ENCODE peak calls at places on chromosomes 2 and 18, in four cellular contexts. One of them, this sample, is unnamed.

GRCh38 chr18:41955688-41956087 is 654 bp downstream of the PIK3C3 start:
- DNase-seq in A549: no peak
- DNase-seq in GM12878: no peak
- DNase-seq in HepG2: no peak
- DNase-seq in this sample: no peak

GRCh38 chr2:226699321-226699720 is 100.3 kb downstream of the IRS1 start:
- DNase-seq in A549: peak; percentile 12
- DNase-seq in GM12878: no peak
- DNase-seq in HepG2: no peak
- DNase-seq in this sample: no peak

GRCh38 chr2:103788875-103789715 is 1027.3 kb downstream of the TMEM182 start:
- DNase-seq in A549: peak; percentile 19
- DNase-seq in GM12878: no peak
- DNase-seq in HepG2: peak; percentile 4
- DNase-seq in this sample: no peak

GRCh38 chr2:33791625-33792024 is 192.5 kb upstream of the FAM98A start:
- DNase-seq in A549: peak; percentile 33
- DNase-seq in GM12878: no peak
- DNase-seq in HepG2: no peak
- DNase-seq in this sample: no peak

GRCh38 chr2:224276251-224276650 is 125.7 kb downstream of the FAM124B start:
- DNase-seq in A549: no peak
- DNase-seq in GM12878: no peak
- DNase-seq in HepG2: no peak
- DNase-seq in this sample: no peak

GRCh38 chr2:128813352-128814034 is 494.8 kb upstream of the HS6ST1 start:
- DNase-seq in A549: no peak
- DNase-seq in GM12878: no peak
- DNase-seq in HepG2: no peak
- DNase-seq in this sample: no peak

GRCh38 chr2:7882296-7882695 is 799.6 kb upstream of the ID2 start:
- DNase-seq in A549: no peak
- DNase-seq in GM12878: no peak
- DNase-seq in HepG2: no peak
- DNase-seq in this sample: no peak

GRCh38 chr2:1591461-1591770 is 152.9 kb downstream of the PXDN start:
- DNase-seq in A549: no peak
- DNase-seq in GM12878: no peak
- DNase-seq in HepG2: no peak
- DNase-seq in this sample: no peak

GRCh38 chr2:10390369-10390801 is 57.7 kb downstream of the ODC1 start:
- DNase-seq in A549: no peak
- DNase-seq in GM12878: no peak
- DNase-seq in HepG2: no peak
- DNase-seq in this sample: no peak

DNA sequence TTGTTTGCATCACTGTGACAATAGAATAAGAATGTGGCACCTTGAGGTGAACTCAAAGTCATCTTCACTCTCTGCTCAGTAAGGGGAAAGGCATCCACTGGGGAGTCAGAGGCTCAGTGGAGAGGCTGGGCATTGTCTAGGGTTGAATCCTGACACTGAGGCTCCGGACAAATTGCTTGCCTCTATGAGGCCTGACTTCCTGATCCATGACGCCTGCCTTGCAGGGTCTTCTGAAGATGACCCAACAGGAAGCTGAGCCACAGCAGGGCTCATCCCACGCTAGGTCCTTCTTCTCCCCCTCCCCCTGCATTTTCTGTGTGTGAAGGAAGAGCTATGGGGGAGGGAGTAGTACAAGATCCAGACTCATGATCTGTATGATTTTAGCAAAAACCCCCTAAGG is 265.1 kb downstream of the SH3BP4 start:
- DNase-seq in A549: peak; percentile 7
- DNase-seq in GM12878: no peak
- DNase-seq in HepG2: no peak
- DNase-seq in this sample: no peak
- TF ChIP-seq CHD2 in A549: no peak
- TF ChIP-seq CHD2 in GM12878: no peak
- TF ChIP-seq CHD2 in HepG2: no peak
- TF ChIP-seq CHD2 in this sample: no peak

DNA sequence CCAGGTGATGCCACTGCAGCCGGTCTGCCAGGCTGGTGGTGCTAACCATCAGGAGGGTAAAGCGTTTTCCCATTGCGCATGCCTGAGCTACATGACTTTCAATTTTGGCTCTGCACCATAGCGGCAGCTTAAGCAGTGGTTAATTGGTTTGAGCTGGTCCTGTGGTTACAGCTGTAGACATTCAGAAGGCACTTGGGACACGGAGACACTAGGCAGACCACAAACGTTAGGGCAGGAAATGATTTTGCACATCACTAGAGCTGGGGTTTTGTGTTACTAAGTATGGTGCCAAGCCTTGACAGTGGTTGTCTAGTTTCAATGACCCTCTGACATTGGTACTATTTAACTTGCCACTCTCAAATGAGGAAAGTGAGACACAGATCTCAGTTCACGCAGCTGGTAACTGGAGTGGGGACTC is 28.9 kb upstream of the CNOT11 start:
- DNase-seq in A549: no peak
- DNase-seq in GM12878: peak; percentile 97
- DNase-seq in HepG2: no peak
- DNase-seq in this sample: no peak
- TF ChIP-seq MYC in A549: no peak
- TF ChIP-seq MYC in GM12878: no peak
- TF ChIP-seq MYC in HepG2: no peak
- TF ChIP-seq MYC in this sample: no peak

DNA sequence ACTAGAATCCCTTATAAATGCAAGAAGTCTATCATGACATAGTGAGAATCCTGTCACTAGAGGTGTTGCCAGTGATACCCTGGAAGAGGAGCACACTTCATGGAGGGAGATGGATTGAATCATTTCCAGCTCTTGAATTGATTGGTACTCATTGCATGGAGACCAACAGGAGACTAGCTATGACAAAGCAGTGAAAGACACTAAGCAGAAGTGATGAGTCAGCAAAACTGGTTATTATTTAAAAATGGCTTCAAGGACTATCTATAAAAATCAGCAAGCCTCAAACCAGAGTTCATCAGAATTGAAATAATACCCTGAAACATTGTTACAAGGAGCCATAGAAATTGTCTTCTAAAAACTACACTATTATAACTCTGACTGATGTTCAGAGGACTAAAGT is 200.3 kb downstream of the PDE11A start:
- DNase-seq in A549: no peak
- DNase-seq in GM12878: no peak
- DNase-seq in HepG2: no peak
- DNase-seq in this sample: no peak
- TF ChIP-seq CHD2 in A549: no peak
- TF ChIP-seq CHD2 in GM12878: no peak
- TF ChIP-seq CHD2 in HepG2: no peak
- TF ChIP-seq CHD2 in this sample: no peak

DNA sequence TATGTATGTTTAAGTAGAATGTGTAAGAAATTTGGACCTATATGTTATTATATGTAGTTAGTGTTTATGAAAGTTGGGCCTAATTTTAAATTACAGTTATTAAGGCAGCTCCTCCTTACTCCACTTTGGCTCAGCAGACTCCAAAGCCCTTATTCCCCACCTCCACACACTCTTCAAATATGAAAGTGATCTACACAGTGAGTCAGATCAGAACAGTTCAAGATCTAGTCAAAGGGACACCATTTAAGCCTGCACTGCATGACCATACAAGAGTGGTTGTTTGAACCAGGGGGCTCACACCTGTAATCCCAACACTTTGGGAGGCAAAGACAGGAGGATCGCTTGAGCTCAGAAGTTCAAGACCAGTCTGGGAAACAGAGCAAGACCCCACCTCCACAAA is 21.2 kb upstream of the PMAIP1 start:
- DNase-seq in A549: no peak
- DNase-seq in GM12878: no peak
- DNase-seq in HepG2: no peak
- DNase-seq in this sample: no peak
- TF ChIP-seq MYC in A549: no peak
- TF ChIP-seq MYC in GM12878: no peak
- TF ChIP-seq MYC in HepG2: no peak
- TF ChIP-seq MYC in this sample: no peak

GRCh38 chr2:173854840-173855239 is 110.3 kb downstream of the SP3 start:
- DNase-seq in A549: no peak
- DNase-seq in GM12878: no peak
- DNase-seq in HepG2: no peak
- DNase-seq in this sample: no peak
- TF ChIP-seq CHD2 in A549: no peak
- TF ChIP-seq CHD2 in GM12878: no peak
- TF ChIP-seq CHD2 in HepG2: no peak
- TF ChIP-seq CHD2 in this sample: no peak

This sample was measured in K562.